ENCODE peak calls at places on chromosomes 1 and 21, in six cellular contexts. One of them, this sample, is unnamed.

GRCh38 chr1:151618470-151618869 is 6.6 kb downstream of the SNX27 start:
- DNase-seq in cardiac muscle cell: no peak
- DNase-seq in brain microvascular endothelial cell: no peak
- DNase-seq in uterus: no peak
- DNase-seq in CD8-positive, alpha-beta T cell: no peak
- DNase-seq in PC-3: no peak
- DNase-seq in this sample: no peak

GRCh38 chr1:77188770-77189169 is 30.5 kb downstream of the PIGK start:
- DNase-seq in cardiac muscle cell: no peak
- DNase-seq in brain microvascular endothelial cell: no peak
- DNase-seq in uterus: no peak
- DNase-seq in CD8-positive, alpha-beta T cell: no peak
- DNase-seq in PC-3: no peak
- DNase-seq in this sample: no peak

GRCh38 chr1:12096615-12097014 is 33.5 kb downstream of the TNFRSF8 start:
- DNase-seq in cardiac muscle cell: no peak
- DNase-seq in brain microvascular endothelial cell: no peak
- DNase-seq in uterus: no peak
- DNase-seq in CD8-positive, alpha-beta T cell: no peak
- DNase-seq in PC-3: no peak
- DNase-seq in this sample: no peak

GRCh38 chr1:180229483-180230415 is at the start of gene LHX4:
- DNase-seq in cardiac muscle cell: peak
- DNase-seq in brain microvascular endothelial cell: no peak
- DNase-seq in uterus: peak
- DNase-seq in CD8-positive, alpha-beta T cell: no peak
- DNase-seq in PC-3: peak
- DNase-seq in this sample: no peak

GRCh38 chr1:45979778-45980176 is 152.7 kb downstream of the PIK3R3 start:
- DNase-seq in cardiac muscle cell: no peak
- DNase-seq in brain microvascular endothelial cell: no peak
- DNase-seq in uterus: no peak
- DNase-seq in CD8-positive, alpha-beta T cell: no peak
- DNase-seq in PC-3: no peak
- DNase-seq in this sample: no peak

GRCh38 chr21:43973634-43973955 is 38.5 kb upstream of the TRAPPC10 start:
- DNase-seq in cardiac muscle cell: no peak
- DNase-seq in brain microvascular endothelial cell: no peak
- DNase-seq in uterus: no peak
- DNase-seq in CD8-positive, alpha-beta T cell: no peak
- DNase-seq in PC-3: no peak
- DNase-seq in this sample: no peak

GRCh38 chr21:27425574-27425973 is 458.7 kb upstream of the ADAMTS5 start:
- DNase-seq in cardiac muscle cell: peak
- DNase-seq in brain microvascular endothelial cell: no peak
- DNase-seq in uterus: peak
- DNase-seq in CD8-positive, alpha-beta T cell: no peak
- DNase-seq in PC-3: no peak
- DNase-seq in this sample: no peak

GRCh38 chr1:31932491-31933316 is 5.5 kb downstream of the PTP4A2 start:
- DNase-seq in cardiac muscle cell: no peak
- DNase-seq in brain microvascular endothelial cell: no peak
- DNase-seq in uterus: no peak
- DNase-seq in CD8-positive, alpha-beta T cell: no peak
- DNase-seq in PC-3: peak
- DNase-seq in this sample: no peak

GRCh38 chr1:41436281-41437010 is 48.0 kb downstream of the EDN2 start:
- DNase-seq in cardiac muscle cell: no peak
- DNase-seq in brain microvascular endothelial cell: no peak
- DNase-seq in uterus: no peak
- DNase-seq in CD8-positive, alpha-beta T cell: no peak
- DNase-seq in PC-3: no peak
- DNase-seq in this sample: no peak

GRCh38 chr1:243883551-243883950 is 33.5 kb upstream of the AKT3 start:
- DNase-seq in cardiac muscle cell: peak
- DNase-seq in brain microvascular endothelial cell: peak
- DNase-seq in uterus: no peak
- DNase-seq in CD8-positive, alpha-beta T cell: no peak
- DNase-seq in PC-3: peak
- DNase-seq in this sample: peak

GRCh38 chr1:170533331-170533730 is 1.4 kb downstream of the GORAB start:
- DNase-seq in cardiac muscle cell: peak
- DNase-seq in brain microvascular endothelial cell: peak
- DNase-seq in uterus: no peak
- DNase-seq in CD8-positive, alpha-beta T cell: no peak
- DNase-seq in PC-3: no peak
- DNase-seq in this sample: no peak

GRCh38 chr1:116989851-116990250 is 11.7 kb upstream of the CD101 start:
- DNase-seq in cardiac muscle cell: no peak
- DNase-seq in brain microvascular endothelial cell: no peak
- DNase-seq in uterus: no peak
- DNase-seq in CD8-positive, alpha-beta T cell: no peak
- DNase-seq in PC-3: no peak
- DNase-seq in this sample: no peak

GRCh38 chr1:212158912-212159796 is 123.6 kb downstream of the DTL start:
- DNase-seq in cardiac muscle cell: no peak
- DNase-seq in brain microvascular endothelial cell: no peak
- DNase-seq in uterus: no peak
- DNase-seq in CD8-positive, alpha-beta T cell: no peak
- DNase-seq in PC-3: no peak
- DNase-seq in this sample: no peak

GRCh38 chr21:46128983-46129571 is 26.3 kb downstream of the FTCD start:
- DNase-seq in cardiac muscle cell: no peak
- DNase-seq in brain microvascular endothelial cell: no peak
- DNase-seq in uterus: peak
- DNase-seq in CD8-positive, alpha-beta T cell: no peak
- DNase-seq in PC-3: no peak
- DNase-seq in this sample: no peak

GRCh38 chr1:168676029-168676812 is 52.8 kb downstream of the DPT start:
- DNase-seq in cardiac muscle cell: no peak
- DNase-seq in brain microvascular endothelial cell: no peak
- DNase-seq in uterus: no peak
- DNase-seq in CD8-positive, alpha-beta T cell: no peak
- DNase-seq in PC-3: no peak
- DNase-seq in this sample: no peak

GRCh38 chr1:208178091-208178529 is 66.1 kb downstream of the PLXNA2 start:
- DNase-seq in cardiac muscle cell: no peak
- DNase-seq in brain microvascular endothelial cell: no peak
- DNase-seq in uterus: no peak
- DNase-seq in CD8-positive, alpha-beta T cell: no peak
- DNase-seq in PC-3: peak
- DNase-seq in this sample: no peak

GRCh38 chr1:58783090-58783992 is 506 bp downstream of the JUN start:
- DNase-seq in cardiac muscle cell: peak
- DNase-seq in brain microvascular endothelial cell: peak
- DNase-seq in uterus: no peak
- DNase-seq in CD8-positive, alpha-beta T cell: peak
- DNase-seq in PC-3: peak
- DNase-seq in this sample: no peak

GRCh38 chr1:244324176-244324883 is 127.4 kb downstream of the ADSS2 start:
- DNase-seq in cardiac muscle cell: no peak
- DNase-seq in brain microvascular endothelial cell: no peak
- DNase-seq in uterus: no peak
- DNase-seq in CD8-positive, alpha-beta T cell: no peak
- DNase-seq in PC-3: no peak
- DNase-seq in this sample: no peak

GRCh38 chr1:24636661-24637357 is 6.3 kb upstream of the SRRM1 start:
- DNase-seq in cardiac muscle cell: peak
- DNase-seq in brain microvascular endothelial cell: no peak
- DNase-seq in uterus: no peak
- DNase-seq in CD8-positive, alpha-beta T cell: no peak
- DNase-seq in PC-3: no peak
- DNase-seq in this sample: no peak

GRCh38 chr1:59008599-59009347 is 224.9 kb upstream of the JUN start:
- DNase-seq in cardiac muscle cell: no peak
- DNase-seq in brain microvascular endothelial cell: peak
- DNase-seq in uterus: no peak
- DNase-seq in CD8-positive, alpha-beta T cell: no peak
- DNase-seq in PC-3: no peak
- DNase-seq in this sample: no peak

GRCh38 chr1:151510020-151510405 is 1.2 kb upstream of the CGN start:
- DNase-seq in cardiac muscle cell: no peak
- DNase-seq in brain microvascular endothelial cell: no peak
- DNase-seq in uterus: no peak
- DNase-seq in CD8-positive, alpha-beta T cell: no peak
- DNase-seq in PC-3: no peak
- DNase-seq in this sample: no peak

GRCh38 chr1:192544983-192545393 is 30.6 kb upstream of the RGS1 start:
- DNase-seq in cardiac muscle cell: peak
- DNase-seq in brain microvascular endothelial cell: no peak
- DNase-seq in uterus: no peak
- DNase-seq in CD8-positive, alpha-beta T cell: no peak
- DNase-seq in PC-3: peak
- DNase-seq in this sample: peak

GRCh38 chr1:214739621-214740238 is 136.7 kb downstream of the CENPF start:
- DNase-seq in cardiac muscle cell: no peak
- DNase-seq in brain microvascular endothelial cell: no peak
- DNase-seq in uterus: no peak
- DNase-seq in CD8-positive, alpha-beta T cell: no peak
- DNase-seq in PC-3: no peak
- DNase-seq in this sample: no peak

GRCh38 chr1:244234009-244234643 is 183.0 kb downstream of the ZBTB18 start:
- DNase-seq in cardiac muscle cell: no peak
- DNase-seq in brain microvascular endothelial cell: no peak
- DNase-seq in uterus: no peak
- DNase-seq in CD8-positive, alpha-beta T cell: no peak
- DNase-seq in PC-3: no peak
- DNase-seq in this sample: no peak

GRCh38 chr1:116708255-116708900 is 40.8 kb upstream of the IGSF3 start:
- DNase-seq in cardiac muscle cell: no peak
- DNase-seq in brain microvascular endothelial cell: no peak
- DNase-seq in uterus: no peak
- DNase-seq in CD8-positive, alpha-beta T cell: no peak
- DNase-seq in PC-3: peak
- DNase-seq in this sample: no peak

GRCh38 chr1:220528679-220529529 is 968 bp downstream of the MARK1 start:
- DNase-seq in cardiac muscle cell: peak
- DNase-seq in brain microvascular endothelial cell: no peak
- DNase-seq in uterus: peak
- DNase-seq in CD8-positive, alpha-beta T cell: no peak
- DNase-seq in PC-3: no peak
- DNase-seq in this sample: no peak

GRCh38 chr1:171188388-171189266 is 3.5 kb downstream of the FMO2 start:
- DNase-seq in cardiac muscle cell: peak
- DNase-seq in brain microvascular endothelial cell: peak
- DNase-seq in uterus: peak
- DNase-seq in CD8-positive, alpha-beta T cell: peak
- DNase-seq in PC-3: peak
- DNase-seq in this sample: no peak

GRCh38 chr1:223870617-223871574 is 25.1 kb upstream of the TP53BP2 start:
- DNase-seq in cardiac muscle cell: peak
- DNase-seq in brain microvascular endothelial cell: no peak
- DNase-seq in uterus: no peak
- DNase-seq in CD8-positive, alpha-beta T cell: no peak
- DNase-seq in PC-3: no peak
- DNase-seq in this sample: no peak
- H3K4me3 ChIP-seq in cardiac muscle cell: no peak
- H3K4me3 ChIP-seq in brain microvascular endothelial cell: no peak
- H3K4me3 ChIP-seq in uterus: no peak
- H3K4me3 ChIP-seq in CD8-positive, alpha-beta T cell: no peak
- H3K4me3 ChIP-seq in PC-3: no peak
- H3K4me3 ChIP-seq in this sample: no peak

DNA sequence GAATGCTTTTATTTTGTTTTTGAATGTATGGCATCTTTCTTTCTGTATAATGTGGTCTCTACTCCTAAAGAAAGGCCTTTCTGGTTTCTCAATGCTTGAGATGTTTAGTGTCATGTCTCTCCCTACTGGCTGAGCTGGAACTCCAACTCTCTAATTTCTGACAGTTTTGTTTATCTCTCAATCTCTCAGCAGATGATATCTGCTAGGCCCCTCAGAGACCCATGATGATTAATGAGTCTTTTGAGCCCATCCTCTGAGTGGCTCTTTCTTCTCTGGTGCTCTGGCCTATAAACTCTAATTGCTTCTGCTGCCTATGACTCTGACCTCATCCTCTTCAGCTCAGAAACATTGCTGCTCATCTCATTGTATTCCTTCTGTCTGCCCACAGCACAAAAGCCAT is 46.6 kb downstream of the CRB1 start:
- DNase-seq in cardiac muscle cell: no peak
- DNase-seq in brain microvascular endothelial cell: no peak
- DNase-seq in uterus: no peak
- DNase-seq in CD8-positive, alpha-beta T cell: no peak
- DNase-seq in PC-3: no peak
- DNase-seq in this sample: no peak
- TF ChIP-seq CTCF in cardiac muscle cell: no peak
- TF ChIP-seq CTCF in brain microvascular endothelial cell: no peak
- TF ChIP-seq CTCF in uterus: no peak
- TF ChIP-seq CTCF in CD8-positive, alpha-beta T cell: no peak
- TF ChIP-seq CTCF in PC-3: no peak
- TF ChIP-seq CTCF in this sample: no peak

GRCh38 chr1:85463666-85464496 is 1.1 kb downstream of the DDAH1 start:
- DNase-seq in cardiac muscle cell: peak
- DNase-seq in brain microvascular endothelial cell: no peak
- DNase-seq in uterus: no peak
- DNase-seq in CD8-positive, alpha-beta T cell: no peak
- DNase-seq in PC-3: no peak
- DNase-seq in this sample: no peak

GRCh38 chr1:85464497-85465098 is 361 bp downstream of the DDAH1 start:
- DNase-seq in cardiac muscle cell: peak
- DNase-seq in brain microvascular endothelial cell: peak
- DNase-seq in uterus: peak
- DNase-seq in CD8-positive, alpha-beta T cell: no peak
- DNase-seq in PC-3: peak
- DNase-seq in this sample: no peak

GRCh38 chr1:85467036-85467435 is 2.1 kb upstream of the DDAH1 start:
- DNase-seq in cardiac muscle cell: no peak
- DNase-seq in brain microvascular endothelial cell: no peak
- DNase-seq in uterus: no peak
- DNase-seq in CD8-positive, alpha-beta T cell: no peak
- DNase-seq in PC-3: no peak
- DNase-seq in this sample: no peak

GRCh38 chr1:85465099-85465790 is at the start of gene DDAH1:
- DNase-seq in cardiac muscle cell: peak
- DNase-seq in brain microvascular endothelial cell: peak
- DNase-seq in uterus: peak
- DNase-seq in CD8-positive, alpha-beta T cell: no peak
- DNase-seq in PC-3: peak
- DNase-seq in this sample: no peak

DNA sequence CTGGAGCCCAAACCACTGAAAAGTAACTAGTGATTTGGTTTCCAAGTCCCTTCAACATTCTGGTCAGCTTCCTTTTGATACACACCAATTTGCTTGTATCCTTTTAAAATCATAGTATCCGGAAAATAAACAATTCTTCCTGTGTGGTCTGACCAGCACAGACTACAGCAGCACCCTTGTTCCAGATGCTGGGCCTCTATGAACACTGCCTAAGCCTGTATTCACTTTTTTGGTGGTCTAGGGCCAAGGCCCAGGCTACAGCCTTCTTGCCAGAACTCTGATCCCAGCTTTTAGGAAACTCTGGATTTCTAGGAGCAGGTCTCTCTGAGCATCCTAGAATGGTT is 804 bp upstream of the DDAH1 start:
- DNase-seq in cardiac muscle cell: no peak
- DNase-seq in brain microvascular endothelial cell: no peak
- DNase-seq in uterus: no peak
- DNase-seq in CD8-positive, alpha-beta T cell: no peak
- DNase-seq in PC-3: no peak
- DNase-seq in this sample: no peak
- H3K4me3 ChIP-seq in cardiac muscle cell: no peak
- H3K4me3 ChIP-seq in brain microvascular endothelial cell: no peak
- H3K4me3 ChIP-seq in uterus: no peak
- H3K4me3 ChIP-seq in CD8-positive, alpha-beta T cell: no peak
- H3K4me3 ChIP-seq in PC-3: peak
- H3K4me3 ChIP-seq in this sample: peak

GRCh38 chr1:30052178-30052577 is 671.2 kb downstream of the MATN1 start:
- DNase-seq in cardiac muscle cell: no peak
- DNase-seq in brain microvascular endothelial cell: no peak
- DNase-seq in uterus: no peak
- DNase-seq in CD8-positive, alpha-beta T cell: no peak
- DNase-seq in PC-3: no peak
- DNase-seq in this sample: no peak
- TF ChIP-seq CTCF in cardiac muscle cell: no peak
- TF ChIP-seq CTCF in brain microvascular endothelial cell: no peak
- TF ChIP-seq CTCF in uterus: no peak
- TF ChIP-seq CTCF in CD8-positive, alpha-beta T cell: no peak
- TF ChIP-seq CTCF in PC-3: peak
- TF ChIP-seq CTCF in this sample: no peak

This sample was measured in AG04449.